ENCODE peak calls at places on chromosomes 2 and 18, in seven cellular contexts. A is heart right ventricle; C is hypothalamus; O is tibial nerve; H is activated T-helper 1 cell treated with anti-CD3 and anti-CD28 coated beads, Interleukin-2, amount 50 U/mL, for 16 hours; D is COR-L47; Q is NCI-H1092. F is an unnamed sample.
A peak's percentile ranks its signal among the peaks of the same experiment; 100 is the strongest.

GRCh38 chr2:224887159-224887558 is 155.1 kb downstream of the DOCK10 start:
- DNase-seq in A (no peak), C (no peak), O (no peak), H (no peak), D (no peak), Q (no peak), F (no peak)

GRCh38 chr2:29130295-29130694 is 15.1 kb downstream of the CLIP4 start:
- DNase-seq in A (no peak), C (no peak), O (no peak), H (peak; percentile 8), D (no peak), Q (no peak), F (no peak)

GRCh38 chr2:215866594-215866993 is 146.8 kb downstream of the MREG start:
- DNase-seq in A (no peak), C (no peak), O (no peak), H (no peak), D (no peak), Q (no peak), F (no peak)

GRCh38 chr2:11581129-11581796 is 47.4 kb downstream of the GREB1 start:
- DNase-seq in A (no peak), C (no peak), O (no peak), H (no peak), D (no peak), Q (no peak), F (peak; percentile 60)

GRCh38 chr2:24208490-24208889 is 33.6 kb downstream of the FAM228A start:
- DNase-seq in A (no peak), C (no peak), O (no peak), H (no peak), D (no peak), Q (no peak), F (no peak)

GRCh38 chr2:24454258-24454657 is 36.8 kb upstream of the NCOA1 start:
- DNase-seq in A (no peak), C (no peak), O (no peak), H (no peak), D (no peak), Q (no peak), F (no peak)

GRCh38 chr2:228446732-228447131 is 265.2 kb upstream of the SPHKAP start:
- DNase-seq in A (peak; percentile 61), C (peak; percentile 7), O (peak; percentile 7), H (no peak), D (peak; percentile 52), Q (peak; percentile 92), F (no peak)

GRCh38 chr2:234787114-234787513 is 164.7 kb upstream of the SH3BP4 start:
- DNase-seq in A (no peak), C (no peak), O (no peak), H (no peak), D (no peak), Q (no peak), F (no peak)

GRCh38 chr2:196798980-196799379 is 503 bp downstream of the GTF3C3 start:
- DNase-seq in A (no peak), C (no peak), O (no peak), H (no peak), D (no peak), Q (no peak), F (no peak)

GRCh38 chr2:121999273-121999672 is 243.8 kb downstream of the TSN start:
- DNase-seq in A (no peak), C (no peak), O (no peak), H (no peak), D (peak; percentile 83), Q (no peak), F (no peak)

GRCh38 chr2:70344195-70344594 is 42.3 kb upstream of the FAM136A start:
- DNase-seq in A (no peak), C (no peak), O (no peak), H (no peak), D (no peak), Q (no peak), F (no peak)

GRCh38 chr2:46198164-46198883 is 98.9 kb upstream of the EPAS1 start:
- DNase-seq in A (no peak), C (no peak), O (no peak), H (no peak), D (no peak), Q (no peak), F (no peak)

GRCh38 chr18:55234366-55235093 is 275.3 kb upstream of the CCDC68 start:
- DNase-seq in A (peak; percentile 85), C (peak; percentile 66), O (peak; percentile 93), H (no peak), D (peak; percentile 95), Q (peak; percentile 80), F (peak; percentile 80)

GRCh38 chr2:23350026-23350791 is 34.8 kb upstream of the KLHL29 start:
- DNase-seq in A (no peak), C (no peak), O (no peak), H (no peak), D (no peak), Q (no peak), F (no peak)

GRCh38 chr18:3675446-3675845 is 225.5 kb downstream of the TGIF1 start:
- DNase-seq in A (no peak), C (no peak), O (no peak), H (no peak), D (no peak), Q (no peak), F (no peak)

GRCh38 chr2:174752403-174753037 is 11.8 kb downstream of the CHRNA1 start:
- DNase-seq in A (no peak), C (no peak), O (no peak), H (no peak), D (no peak), Q (no peak), F (no peak)

GRCh38 chr2:40004336-40004735 is 225.3 kb upstream of the THUMPD2 start:
- DNase-seq in A (no peak), C (no peak), O (no peak), H (no peak), D (no peak), Q (no peak), F (no peak)

GRCh38 chr2:75432761-75433361 is 127.9 kb downstream of the EVA1A start:
- DNase-seq in A (no peak), C (no peak), O (no peak), H (no peak), D (no peak), Q (no peak), F (no peak)

GRCh38 chr18:36181898-36182506 is 5.3 kb upstream of the MOCOS start:
- DNase-seq in A (peak; percentile 29), C (no peak), O (no peak), H (no peak), D (no peak), Q (no peak), F (no peak)

GRCh38 chr2:162768646-162769045 is 69.9 kb downstream of the KCNH7 start:
- DNase-seq in A (no peak), C (no peak), O (no peak), H (no peak), D (peak; percentile 93), Q (peak; percentile 91), F (no peak)

GRCh38 chr2:96699621-96700020 is 40.2 kb downstream of the LMAN2L start:
- DNase-seq in A (no peak), C (no peak), O (no peak), H (no peak), D (no peak), Q (no peak), F (no peak)

GRCh38 chr18:74531043-74531442 is 3.3 kb upstream of the CNDP1 start:
- DNase-seq in A (no peak), C (no peak), O (no peak), H (no peak), D (no peak), Q (no peak), F (no peak)

GRCh38 chr2:199851886-199852285 is 894 bp upstream of the FTCDNL1 start:
- DNase-seq in A (no peak), C (no peak), O (no peak), H (no peak), D (peak; percentile 91), Q (peak; percentile 75), F (no peak)

GRCh38 chr2:108345941-108346340 is 31.8 kb upstream of the SULT1C4 start:
- DNase-seq in A (no peak), C (no peak), O (no peak), H (no peak), D (no peak), Q (no peak), F (no peak)

GRCh38 chr2:88188741-88189140 is 18.6 kb downstream of the THNSL2 start:
- DNase-seq in A (no peak), C (no peak), O (no peak), H (no peak), D (no peak), Q (no peak), F (no peak)

GRCh38 chr2:69034845-69035244 is 21.9 kb downstream of the ANTXR1 start:
- DNase-seq in A (no peak), C (no peak), O (no peak), H (no peak), D (no peak), Q (no peak), F (no peak)

GRCh38 chr2:133077259-133077822 is 407.3 kb upstream of the LYPD1 start:
- DNase-seq in A (peak; percentile 19), C (no peak), O (peak; percentile 13), H (no peak), D (no peak), Q (no peak), F (no peak)